ENCODE peak calls at places on chromosomes 3 and 15, in ten cellular contexts. B, K, S, D, R, J, Y, P, X and V are unnamed samples.

GRCh38 chr3:141686477-141687280 is 51.4 kb upstream of the RNF7 start:
- DNase-seq in B (no peak), K (no peak), S (peak; percentile 41), D (peak; percentile 68), R (no peak), J (peak; percentile 54), Y (no peak), P (peak; percentile 39), X (peak; percentile 48), V (peak; percentile 55)

GRCh38 chr3:149776170-149776569 is 16.2 kb downstream of the ANKUB1 start:
- DNase-seq in B (no peak), K (no peak), S (no peak), D (no peak), R (no peak), J (no peak), Y (no peak), P (no peak), X (no peak), V (no peak)

GRCh38 chr3:98359993-98360675 is 6.5 kb downstream of the OR5K4 start:
- DNase-seq in B (peak; percentile 60), K (peak; percentile 48), S (no peak), D (no peak), R (no peak), J (no peak), Y (no peak), P (peak; percentile 75), X (no peak), V (no peak)

GRCh38 chr15:65869127-65869953 is at the start of gene RAB11A:
- DNase-seq in B (peak; percentile 97), K (peak; percentile 85), S (peak; percentile 71), D (peak; percentile 97), R (peak; percentile 98), J (peak; percentile 96), Y (peak; percentile 97), P (peak; percentile 97), X (peak; percentile 91), V (peak; percentile 96)

GRCh38 chr15:62067448-62068044 is 769 bp downstream of the C2CD4A start:
- DNase-seq in B (peak; percentile 77), K (no peak), S (no peak), D (no peak), R (peak; percentile 62), J (peak; percentile 6), Y (peak; percentile 49), P (peak; percentile 30), X (no peak), V (no peak)

GRCh38 chr15:73710321-73710720 is 26.1 kb downstream of the CD276 start:
- DNase-seq in B (no peak), K (no peak), S (no peak), D (no peak), R (no peak), J (no peak), Y (no peak), P (no peak), X (no peak), V (no peak)

GRCh38 chr3:30610702-30611410 is 4.5 kb downstream of the TGFBR2 start:
- DNase-seq in B (no peak), K (no peak), S (no peak), D (no peak), R (no peak), J (no peak), Y (no peak), P (no peak), X (no peak), V (no peak)

GRCh38 chr15:56293495-56294292 is 50.0 kb upstream of the RFX7 start:
- DNase-seq in B (no peak), K (no peak), S (no peak), D (no peak), R (no peak), J (no peak), Y (no peak), P (no peak), X (no peak), V (no peak)

GRCh38 chr15:38474155-38474757 is 20.3 kb downstream of the FAM98B start:
- DNase-seq in B (peak; percentile 49), K (peak; percentile 33), S (peak; percentile 46), D (peak; percentile 61), R (peak; percentile 68), J (peak; percentile 70), Y (no peak), P (peak; percentile 81), X (peak; percentile 59), V (peak; percentile 29)

GRCh38 chr15:64161688-64162477 is 939 bp downstream of the PPIB start:
- DNase-seq in B (no peak), K (no peak), S (no peak), D (no peak), R (no peak), J (no peak), Y (no peak), P (no peak), X (no peak), V (no peak)

GRCh38 chr15:42387603-42388002 is 28.3 kb downstream of the CAPN3 start:
- DNase-seq in B (no peak), K (no peak), S (no peak), D (no peak), R (no peak), J (peak; percentile 23), Y (no peak), P (no peak), X (peak; percentile 3), V (no peak)

GRCh38 chr3:147397911-147398809 is 8.2 kb downstream of the ZIC4 start:
- DNase-seq in B (peak; percentile 80), K (no peak), S (no peak), D (peak; percentile 68), R (peak; percentile 64), J (no peak), Y (no peak), P (no peak), X (no peak), V (no peak)

GRCh38 chr3:147395975-147396708 is 10.2 kb downstream of the ZIC4 start:
- DNase-seq in B (peak; percentile 84), K (no peak), S (no peak), D (peak; percentile 86), R (peak; percentile 54), J (no peak), Y (no peak), P (no peak), X (peak; percentile 77), V (no peak)

GRCh38 chr3:147396709-147397046 is 9.7 kb downstream of the ZIC4 start:
- DNase-seq in B (no peak), K (no peak), S (no peak), D (no peak), R (no peak), J (no peak), Y (no peak), P (no peak), X (no peak), V (no peak)

GRCh38 chr3:147398841-147399534 is 7.4 kb downstream of the ZIC4 start:
- DNase-seq in B (no peak), K (no peak), S (no peak), D (peak; percentile 57), R (no peak), J (no peak), Y (no peak), P (peak; percentile 39), X (no peak), V (no peak)

GRCh38 chr3:147397155-147397888 is 9.0 kb downstream of the ZIC4 start:
- DNase-seq in B (peak; percentile 90), K (no peak), S (no peak), D (peak; percentile 99), R (peak; percentile 85), J (peak; percentile 63), Y (no peak), P (no peak), X (peak; percentile 96), V (no peak)
- TF ChIP-seq CTCF in B (peak; percentile 43), K (no peak), S (no peak), D (peak; percentile 31), R (peak; percentile 41), J (no peak), Y (no peak), P (no peak), X (peak; percentile 46), V (no peak)

DNA sequence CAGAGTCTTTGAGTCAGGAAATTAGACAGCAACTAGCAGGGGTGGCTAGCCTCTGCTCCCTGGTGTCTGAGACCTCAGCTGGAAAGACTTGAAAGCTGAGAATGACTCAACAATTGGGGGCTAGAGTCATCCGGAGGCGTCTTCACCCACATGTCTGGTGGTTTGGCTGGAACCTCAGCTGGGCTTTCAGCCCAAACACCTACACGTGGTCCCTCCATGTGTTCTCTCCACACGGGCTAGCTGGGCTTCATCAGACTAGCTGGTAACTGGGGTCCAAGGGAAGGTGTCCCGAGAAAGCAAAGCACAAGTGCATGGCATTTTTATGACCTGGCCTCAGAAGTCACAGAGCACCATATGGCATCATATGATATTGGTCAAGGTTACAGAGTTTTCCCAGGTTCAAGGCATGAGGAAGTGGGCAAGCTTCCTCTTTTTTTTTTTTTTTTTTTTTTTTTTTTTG is 19.9 kb upstream of the ABHD2 start:
- DNase-seq in B (no peak), K (peak; percentile 69), S (no peak), D (peak; percentile 98), R (no peak), J (peak; percentile 99), Y (no peak), P (peak; percentile 66), X (peak; percentile 98), V (peak; percentile 88)
- H3K4me3 ChIP-seq in B (no peak overlapping the region), K (no peak overlapping the region), S (no peak overlapping the region), D (no peak overlapping the region), R (no peak overlapping the region), J (no peak overlapping the region), Y (no peak overlapping the region), P (no peak overlapping the region), X (no peak overlapping the region), V (no peak overlapping the region)

GRCh38 chr3:136250862-136251460 is 821 bp downstream of the PCCB start:
- DNase-seq in B (peak; percentile 74), K (peak; percentile 16), S (no peak), D (peak; percentile 53), R (peak; percentile 47), J (peak; percentile 64), Y (peak; percentile 51), P (peak; percentile 31), X (peak; percentile 35), V (peak; percentile 64)
- TF ChIP-seq CTCF in B (no peak), K (peak; percentile 31), S (no peak), D (peak; percentile 32), R (no peak), J (no peak), Y (no peak), P (no peak), X (peak; percentile 50), V (no peak)

GRCh38 chr15:60006203-60006782 is 2.2 kb downstream of the FOXB1 start:
- DNase-seq in B (peak; percentile 92), K (no peak), S (peak; percentile 10), D (no peak), R (peak; percentile 95), J (peak; percentile 6), Y (peak; percentile 69), P (peak; percentile 29), X (no peak), V (no peak)
- H3K4me3 ChIP-seq in B (peak overlapping the region; percentile 80), K (peak overlapping the region; percentile 82), S (peak overlapping the region; percentile 78), D (peak overlapping the region; percentile 41), R (peak overlapping the region; percentile 69), J (peak overlapping the region; percentile 61), Y (peak overlapping the region; percentile 48), P (peak overlapping the region; percentile 39), X (peak overlapping the region; percentile 31), V (peak overlapping the region; percentile 49)